ENCODE peak calls at places on chromosomes 7 and 10, in six cellular contexts. M is brain microvascular endothelial cell, P is transverse colon, N is dorsolateral prefrontal cortex, H is heart left ventricle, S is AG04450. G is an unnamed sample.

GRCh38 chr10:122307669-122308486 is 36.8 kb downstream of the BTBD16 start:
- DNase-seq in M (peak), H (peak), S (peak), P (peak), N (peak), G (peak)

GRCh38 chr7:12815871-12816270 is 128.4 kb downstream of the ARL4A start:
- DNase-seq in S (no peak), H (no peak), M (no peak), N (no peak), P (no peak), G (no peak)

GRCh38 chr10:87752571-87752970 is 65.5 kb downstream of the ATAD1 start:
- DNase-seq in H (no peak), N (no peak), P (no peak), S (no peak), M (no peak), G (peak)

GRCh38 chr10:118412132-118412531 is 70.0 kb upstream of the FAM204A start:
- DNase-seq in M (no peak), S (no peak), N (no peak), H (no peak), P (no peak), G (no peak)

GRCh38 chr10:127612-128432 is 7.4 kb upstream of the ZMYND11 start:
- DNase-seq in H (no peak), N (no peak), M (no peak), P (peak), S (no peak), G (no peak)

GRCh38 chr10:109937460-109937859 is 14.1 kb upstream of the XPNPEP1 start:
- DNase-seq in M (no peak), P (no peak), N (no peak), H (no peak), S (no peak), G (no peak)

GRCh38 chr10:73251683-73252444 is 580 bp downstream of the MRPS16 start:
- DNase-seq in H (no peak), P (no peak), M (no peak), S (no peak), N (no peak), G (no peak)

GRCh38 chr10:130491698-130492050 is 355.5 kb downstream of the GLRX3 start:
- DNase-seq in H (no peak), N (no peak), P (no peak), M (no peak), S (no peak), G (no peak)

GRCh38 chr7:128891110-128891941 is 19.2 kb downstream of the KCP start:
- DNase-seq in M (no peak), S (no peak), N (no peak), H (peak), P (no peak), G (no peak)

GRCh38 chr7:139731802-139732470 is 45.9 kb downstream of the HIPK2 start:
- DNase-seq in S (no peak), H (peak), P (peak), M (peak), N (peak), G (peak)

GRCh38 chr10:93554760-93555432 is 11.6 kb upstream of the FFAR4 start:
- DNase-seq in N (peak), P (peak), S (no peak), H (peak), M (peak), G (peak)

GRCh38 chr7:101121996-101122932 is 4.6 kb upstream of the SERPINE1 start:
- DNase-seq in S (peak), H (peak), N (peak), P (peak), M (peak), G (peak)

GRCh38 chr7:42869131-42870020 is 42.5 kb downstream of the C7orf25 start:
- DNase-seq in H (no peak), P (no peak), N (no peak), S (no peak), M (peak), G (no peak)

GRCh38 chr7:150941983-150942590 is 36.0 kb downstream of the KCNH2 start:
- DNase-seq in S (no peak), M (no peak), H (peak), P (peak), N (no peak), G (no peak)

GRCh38 chr7:81845628-81846259 is 75.9 kb upstream of the HGF start:
- DNase-seq in P (no peak), N (no peak), S (no peak), M (no peak), H (no peak), G (peak)

GRCh38 chr10:3231951-3232730 is 59.6 kb upstream of the PITRM1 start:
- DNase-seq in H (no peak), M (peak), P (no peak), N (no peak), S (no peak), G (peak)

GRCh38 chr7:2639994-2640830 is 8.4 kb downstream of the TTYH3 start:
- DNase-seq in P (no peak), S (no peak), H (no peak), M (no peak), N (no peak), G (no peak)

GRCh38 chr7:94949532-94949931 is 42.1 kb downstream of the PPP1R9A start:
- DNase-seq in H (no peak), N (no peak), M (no peak), S (no peak), P (no peak), G (no peak)

GRCh38 chr10:88071814-88072380 is 208.5 kb downstream of the PTEN start:
- DNase-seq in S (no peak), N (no peak), H (no peak), P (no peak), M (no peak), G (peak)

GRCh38 chr7:127392182-127392565 is 334 bp downstream of the ZNF800 start:
- DNase-seq in H (peak), S (no peak), P (peak), M (peak), N (peak), G (peak)

GRCh38 chr7:136652635-136653370 is 215.6 kb upstream of the CHRM2 start:
- DNase-seq in M (peak), N (no peak), S (no peak), P (no peak), H (no peak), G (peak)

GRCh38 chr10:86364551-86365345 is 1.8 kb downstream of the GRID1 start:
- DNase-seq in P (no peak), S (no peak), N (peak), M (no peak), H (no peak), G (no peak)

GRCh38 chr10:91163269-91163708 is 57.2 kb upstream of the PCGF5 start:
- DNase-seq in M (peak), P (peak), H (peak), S (no peak), N (peak), G (peak)

GRCh38 chr10:98338318-98338717 is 70.3 kb upstream of the LOXL4 start:
- DNase-seq in H (peak), P (no peak), M (no peak), N (no peak), S (no peak), G (peak)

GRCh38 chr7:70693300-70693689 is 438.6 kb upstream of the GALNT17 start:
- DNase-seq in S (no peak), N (no peak), P (no peak), H (peak), M (no peak), G (peak)

GRCh38 chr10:48684792-48685651 is at the start of gene WDFY4:
- DNase-seq in M (no peak), P (peak), S (no peak), N (no peak), H (peak), G (no peak)

GRCh38 chr10:48684463-48684791 is 246 bp upstream of the WDFY4 start:
- DNase-seq in S (no peak), H (no peak), P (no peak), M (no peak), N (no peak), G (no peak)

GRCh38 chr10:48683424-48683823 is 1.2 kb upstream of the WDFY4 start:
- DNase-seq in M (no peak), H (no peak), S (no peak), N (no peak), P (no peak), G (no peak)

GRCh38 chr10:48683893-48684292 is 780 bp upstream of the WDFY4 start:
- DNase-seq in M (no peak), N (no peak), P (no peak), S (no peak), H (no peak), G (no peak)

DNA sequence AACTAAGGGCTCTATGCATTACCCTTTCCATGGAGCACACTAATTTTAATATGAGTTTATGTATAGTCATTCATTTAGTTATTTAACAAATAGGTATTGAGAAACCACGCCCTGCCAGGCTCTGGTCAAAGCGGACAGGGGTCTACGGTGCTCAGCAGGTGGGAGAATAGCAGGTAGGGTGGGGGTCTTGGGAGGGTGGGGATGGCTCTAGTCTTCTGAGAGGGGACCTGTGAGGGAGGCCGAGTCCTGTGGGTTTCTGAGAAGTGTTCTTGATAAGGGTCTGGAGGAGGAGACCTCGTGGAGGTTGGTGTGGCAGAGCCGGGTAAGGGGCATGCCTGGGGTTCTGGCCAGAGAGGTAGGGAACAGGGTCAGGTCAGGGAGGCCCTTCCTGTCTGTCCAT is 1.1 kb downstream of the WDFY4 start:
- DNase-seq in N (no peak), H (no peak), P (no peak), S (no peak), M (no peak), G (no peak)
- H3K4me3 ChIP-seq in N (peak), H (no peak), P (no peak), S (no peak), M (no peak), G (no peak)

GRCh38 chr10:17802966-17803365 is 6.2 kb upstream of the MRC1 start:
- DNase-seq in P (no peak), S (no peak), M (peak), H (no peak), N (no peak), G (no peak)

GRCh38 chr10:17802350-17802749 is 6.8 kb upstream of the MRC1 start:
- DNase-seq in S (no peak), N (no peak), M (no peak), H (no peak), P (no peak), G (no peak)

GRCh38 chr10:17805921-17806577 is 3.1 kb upstream of the MRC1 start:
- DNase-seq in N (no peak), P (no peak), M (no peak), S (no peak), H (no peak), G (no peak)

GRCh38 chr10:17805440-17805839 is 3.7 kb upstream of the MRC1 start:
- DNase-seq in H (no peak), P (no peak), S (no peak), M (no peak), N (no peak), G (no peak)

DNA sequence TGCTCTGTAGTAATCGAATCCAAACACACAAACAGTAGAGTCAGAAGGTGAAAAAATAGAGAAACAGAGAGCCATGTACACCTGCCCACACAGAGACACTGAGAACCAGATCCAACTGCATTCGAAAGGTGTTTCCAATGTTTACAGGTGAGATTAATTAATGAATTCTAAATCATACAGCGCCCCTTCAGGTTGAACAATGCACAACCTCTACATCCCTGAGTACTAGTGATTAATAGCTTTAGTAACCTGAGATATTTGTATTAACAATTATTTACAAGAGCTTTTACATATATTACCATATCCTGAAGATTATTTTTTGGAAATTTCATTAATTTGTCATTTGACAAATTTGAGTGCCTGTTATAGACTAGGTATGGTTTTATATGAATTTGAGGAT is 7.6 kb upstream of the MRC1 start:
- DNase-seq in M (no peak), N (no peak), H (no peak), S (no peak), P (no peak), G (no peak)
- TF ChIP-seq CTCF in M (no peak), N (no peak), H (no peak), S (no peak), P (no peak), G (no peak)

GRCh38 chr10:62463364-62463763 is 89.2 kb downstream of the ZNF365 start:
- DNase-seq in H (no peak), N (no peak), P (no peak), S (no peak), M (no peak), G (no peak)

GRCh38 chr10:62467509-62467908 is 93.3 kb downstream of the ZNF365 start:
- DNase-seq in H (no peak), M (peak), N (no peak), P (no peak), S (no peak), G (peak)

GRCh38 chr10:62464308-62464707 is 90.1 kb downstream of the ZNF365 start:
- DNase-seq in S (no peak), P (no peak), H (no peak), M (no peak), N (no peak), G (peak)

GRCh38 chr10:62462456-62462855 is 88.3 kb downstream of the ZNF365 start:
- DNase-seq in S (no peak), P (no peak), N (no peak), H (no peak), M (no peak), G (no peak)

GRCh38 chr10:62466590-62466989 is 92.4 kb downstream of the ZNF365 start:
- DNase-seq in S (no peak), N (no peak), H (no peak), P (no peak), M (no peak), G (no peak)
- H3K4me3 ChIP-seq in S (no peak), N (no peak), H (no peak), P (no peak), M (no peak), G (no peak)

DNA sequence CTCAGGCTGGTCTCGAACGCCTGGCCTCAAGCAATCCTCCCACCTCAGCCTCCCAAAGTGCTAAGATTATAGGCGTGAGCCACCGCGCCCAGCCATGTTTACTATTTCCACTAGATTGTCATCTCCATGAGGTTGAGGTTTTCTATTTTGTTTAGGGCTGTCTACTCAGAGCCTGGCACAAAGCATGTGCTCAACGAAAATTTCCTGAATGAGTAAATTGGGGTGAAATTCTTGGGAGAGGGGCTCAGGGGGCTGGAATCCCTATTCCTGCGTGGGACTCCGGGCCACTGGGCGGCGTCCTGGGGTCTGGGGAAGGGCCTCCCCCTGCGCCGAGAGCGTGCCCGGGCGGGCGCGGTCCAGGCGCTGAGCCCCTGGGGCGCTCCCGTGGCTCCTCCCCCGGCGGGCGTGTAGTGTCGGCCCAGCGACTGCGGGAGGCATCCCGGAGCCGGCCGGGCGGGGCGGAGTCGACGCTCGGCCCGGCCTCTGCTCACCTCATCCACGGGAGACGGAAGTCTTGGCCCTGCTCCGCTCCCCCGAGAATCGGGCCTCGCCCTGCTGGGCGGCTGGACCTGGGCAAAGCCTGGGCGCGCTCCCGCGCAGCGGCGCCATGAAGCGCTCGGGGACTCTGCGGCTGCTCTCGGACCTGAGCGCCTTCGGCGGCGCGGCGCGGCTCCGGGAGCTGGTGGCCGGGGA is at the start of gene HPS6:
- DNase-seq in S (peak), M (peak), H (peak), P (peak), N (peak), G (peak)
- TF ChIP-seq CTCF in S (no peak), M (no peak), H (peak), P (no peak), N (peak), G (peak)

GRCh38 chr7:142407939-142408573 is 150.2 kb upstream of the PRSS58 start:
- DNase-seq in M (no peak), S (no peak), N (no peak), P (no peak), H (no peak), G (no peak)
- H3K4me3 ChIP-seq in M (no peak), S (peak), N (peak), P (no peak), H (peak), G (peak)